ENCODE peak calls at places on chromosomes 7 and 10, in nine cellular contexts. One of them, this sample, is unnamed.

GRCh38 chr10:116692225-116692624 is 50.1 kb downstream of the HSPA12A start:
- DNase-seq in posterior cingulate gyrus: no peak
- DNase-seq in COR-L47: no peak
- DNase-seq in GM12865: no peak
- DNase-seq in activated T-cell treated with anti-CD3 and anti-CD28 coated beads for 1 hour: no peak
- DNase-seq in globus pallidus: no peak
- DNase-seq in NCI-H2081: no peak
- DNase-seq in anterior cingulate cortex: no peak
- DNase-seq in cardiac fibroblast: no peak
- DNase-seq in this sample: no peak

GRCh38 chr10:3531097-3531645 is 253.8 kb downstream of the KLF6 start:
- DNase-seq in posterior cingulate gyrus: no peak
- DNase-seq in COR-L47: no peak
- DNase-seq in GM12865: no peak
- DNase-seq in activated T-cell treated with anti-CD3 and anti-CD28 coated beads for 1 hour: no peak
- DNase-seq in globus pallidus: no peak
- DNase-seq in NCI-H2081: no peak
- DNase-seq in anterior cingulate cortex: no peak
- DNase-seq in cardiac fibroblast: no peak
- DNase-seq in this sample: no peak

GRCh38 chr7:153393666-153394065 is 634.1 kb downstream of the ACTR3B start:
- DNase-seq in posterior cingulate gyrus: no peak
- DNase-seq in COR-L47: no peak
- DNase-seq in GM12865: no peak
- DNase-seq in activated T-cell treated with anti-CD3 and anti-CD28 coated beads for 1 hour: no peak
- DNase-seq in globus pallidus: no peak
- DNase-seq in NCI-H2081: no peak
- DNase-seq in anterior cingulate cortex: no peak
- DNase-seq in cardiac fibroblast: no peak
- DNase-seq in this sample: no peak

GRCh38 chr10:51433949-51434348 is 265.4 kb downstream of the CSTF2T start:
- DNase-seq in posterior cingulate gyrus: no peak
- DNase-seq in COR-L47: no peak
- DNase-seq in GM12865: no peak
- DNase-seq in activated T-cell treated with anti-CD3 and anti-CD28 coated beads for 1 hour: no peak
- DNase-seq in globus pallidus: no peak
- DNase-seq in NCI-H2081: no peak
- DNase-seq in anterior cingulate cortex: no peak
- DNase-seq in cardiac fibroblast: no peak
- DNase-seq in this sample: no peak

GRCh38 chr7:100509213-100509612 is 25.5 kb downstream of the NYAP1 start:
- DNase-seq in posterior cingulate gyrus: peak; percentile 75
- DNase-seq in COR-L47: no peak
- DNase-seq in GM12865: no peak
- DNase-seq in activated T-cell treated with anti-CD3 and anti-CD28 coated beads for 1 hour: no peak
- DNase-seq in globus pallidus: no peak
- DNase-seq in NCI-H2081: peak; percentile 32
- DNase-seq in anterior cingulate cortex: peak; percentile 8
- DNase-seq in cardiac fibroblast: peak; percentile 88
- DNase-seq in this sample: no peak

GRCh38 chr7:94431620-94432295 is 37.1 kb downstream of the COL1A2 start:
- DNase-seq in posterior cingulate gyrus: no peak
- DNase-seq in COR-L47: no peak
- DNase-seq in GM12865: no peak
- DNase-seq in activated T-cell treated with anti-CD3 and anti-CD28 coated beads for 1 hour: no peak
- DNase-seq in globus pallidus: no peak
- DNase-seq in NCI-H2081: no peak
- DNase-seq in anterior cingulate cortex: no peak
- DNase-seq in cardiac fibroblast: peak; percentile 85
- DNase-seq in this sample: no peak

GRCh38 chr7:2363283-2363682 is 8.7 kb downstream of the EIF3B start:
- DNase-seq in posterior cingulate gyrus: no peak
- DNase-seq in COR-L47: no peak
- DNase-seq in GM12865: no peak
- DNase-seq in activated T-cell treated with anti-CD3 and anti-CD28 coated beads for 1 hour: no peak
- DNase-seq in globus pallidus: no peak
- DNase-seq in NCI-H2081: no peak
- DNase-seq in anterior cingulate cortex: no peak
- DNase-seq in cardiac fibroblast: no peak
- DNase-seq in this sample: no peak

GRCh38 chr7:79531116-79531515 is 77.6 kb upstream of the MAGI2 start:
- DNase-seq in posterior cingulate gyrus: no peak
- DNase-seq in COR-L47: no peak
- DNase-seq in GM12865: no peak
- DNase-seq in activated T-cell treated with anti-CD3 and anti-CD28 coated beads for 1 hour: no peak
- DNase-seq in globus pallidus: peak; percentile 7
- DNase-seq in NCI-H2081: peak; percentile 19
- DNase-seq in anterior cingulate cortex: no peak
- DNase-seq in cardiac fibroblast: no peak
- DNase-seq in this sample: no peak

GRCh38 chr10:58453098-58453497 is 59.6 kb upstream of the BICC1 start:
- DNase-seq in posterior cingulate gyrus: no peak
- DNase-seq in COR-L47: no peak
- DNase-seq in GM12865: no peak
- DNase-seq in activated T-cell treated with anti-CD3 and anti-CD28 coated beads for 1 hour: no peak
- DNase-seq in globus pallidus: no peak
- DNase-seq in NCI-H2081: no peak
- DNase-seq in anterior cingulate cortex: no peak
- DNase-seq in cardiac fibroblast: no peak
- DNase-seq in this sample: no peak

GRCh38 chr10:43689618-43689954 is 40.9 kb upstream of the ZNF32 start:
- DNase-seq in posterior cingulate gyrus: peak; percentile 40
- DNase-seq in COR-L47: no peak
- DNase-seq in GM12865: no peak
- DNase-seq in activated T-cell treated with anti-CD3 and anti-CD28 coated beads for 1 hour: peak; percentile 17
- DNase-seq in globus pallidus: peak; percentile 13
- DNase-seq in NCI-H2081: no peak
- DNase-seq in anterior cingulate cortex: no peak
- DNase-seq in cardiac fibroblast: peak; percentile 65
- DNase-seq in this sample: peak; percentile 21

GRCh38 chr7:154633641-154634040 is 369.3 kb downstream of the PAXIP1 start:
- DNase-seq in posterior cingulate gyrus: no peak
- DNase-seq in COR-L47: no peak
- DNase-seq in GM12865: no peak
- DNase-seq in activated T-cell treated with anti-CD3 and anti-CD28 coated beads for 1 hour: no peak
- DNase-seq in globus pallidus: no peak
- DNase-seq in NCI-H2081: no peak
- DNase-seq in anterior cingulate cortex: no peak
- DNase-seq in cardiac fibroblast: no peak
- DNase-seq in this sample: no peak

GRCh38 chr10:1412531-1413189 is 324.7 kb downstream of the ADARB2 start:
- DNase-seq in posterior cingulate gyrus: no peak
- DNase-seq in COR-L47: peak; percentile 42
- DNase-seq in GM12865: no peak
- DNase-seq in activated T-cell treated with anti-CD3 and anti-CD28 coated beads for 1 hour: no peak
- DNase-seq in globus pallidus: no peak
- DNase-seq in NCI-H2081: peak; percentile 64
- DNase-seq in anterior cingulate cortex: no peak
- DNase-seq in cardiac fibroblast: no peak
- DNase-seq in this sample: no peak

GRCh38 chr7:155959894-155960293 is 147.6 kb upstream of the SHH start:
- DNase-seq in posterior cingulate gyrus: no peak
- DNase-seq in COR-L47: peak; percentile 76
- DNase-seq in GM12865: no peak
- DNase-seq in activated T-cell treated with anti-CD3 and anti-CD28 coated beads for 1 hour: no peak
- DNase-seq in globus pallidus: no peak
- DNase-seq in NCI-H2081: peak; percentile 31
- DNase-seq in anterior cingulate cortex: no peak
- DNase-seq in cardiac fibroblast: no peak
- DNase-seq in this sample: peak; percentile 48

GRCh38 chr7:15837627-15838026 is 151.1 kb upstream of the MEOX2 start:
- DNase-seq in posterior cingulate gyrus: no peak
- DNase-seq in COR-L47: no peak
- DNase-seq in GM12865: no peak
- DNase-seq in activated T-cell treated with anti-CD3 and anti-CD28 coated beads for 1 hour: no peak
- DNase-seq in globus pallidus: no peak
- DNase-seq in NCI-H2081: no peak
- DNase-seq in anterior cingulate cortex: no peak
- DNase-seq in cardiac fibroblast: peak; percentile 19
- DNase-seq in this sample: no peak

GRCh38 chr7:157544980-157545680 is 208.3 kb downstream of the DNAJB6 start:
- DNase-seq in posterior cingulate gyrus: no peak
- DNase-seq in COR-L47: no peak
- DNase-seq in GM12865: no peak
- DNase-seq in activated T-cell treated with anti-CD3 and anti-CD28 coated beads for 1 hour: no peak
- DNase-seq in globus pallidus: no peak
- DNase-seq in NCI-H2081: no peak
- DNase-seq in anterior cingulate cortex: no peak
- DNase-seq in cardiac fibroblast: no peak
- DNase-seq in this sample: no peak

GRCh38 chr10:72011468-72011867 is 47.3 kb downstream of the CHST3 start:
- DNase-seq in posterior cingulate gyrus: peak; percentile 75
- DNase-seq in COR-L47: no peak
- DNase-seq in GM12865: no peak
- DNase-seq in activated T-cell treated with anti-CD3 and anti-CD28 coated beads for 1 hour: no peak
- DNase-seq in globus pallidus: peak; percentile 90
- DNase-seq in NCI-H2081: no peak
- DNase-seq in anterior cingulate cortex: peak; percentile 24
- DNase-seq in cardiac fibroblast: no peak
- DNase-seq in this sample: no peak

GRCh38 chr7:141073173-141073640 is 657 bp upstream of the TMEM178B start:
- DNase-seq in posterior cingulate gyrus: peak; percentile 30
- DNase-seq in COR-L47: peak; percentile 11
- DNase-seq in GM12865: peak; percentile 36
- DNase-seq in activated T-cell treated with anti-CD3 and anti-CD28 coated beads for 1 hour: no peak
- DNase-seq in globus pallidus: no peak
- DNase-seq in NCI-H2081: peak; percentile 68
- DNase-seq in anterior cingulate cortex: no peak
- DNase-seq in cardiac fibroblast: peak; percentile 38
- DNase-seq in this sample: peak; percentile 64

GRCh38 chr7:158344706-158345300 is 242.8 kb downstream of the PTPRN2 start:
- DNase-seq in posterior cingulate gyrus: no peak
- DNase-seq in COR-L47: no peak
- DNase-seq in GM12865: no peak
- DNase-seq in activated T-cell treated with anti-CD3 and anti-CD28 coated beads for 1 hour: no peak
- DNase-seq in globus pallidus: no peak
- DNase-seq in NCI-H2081: no peak
- DNase-seq in anterior cingulate cortex: no peak
- DNase-seq in cardiac fibroblast: no peak
- DNase-seq in this sample: no peak

GRCh38 chr7:5677538-5678294 is 103.7 kb downstream of the RNF216 start:
- DNase-seq in posterior cingulate gyrus: peak; percentile 65
- DNase-seq in COR-L47: peak; percentile 41
- DNase-seq in GM12865: peak; percentile 81
- DNase-seq in activated T-cell treated with anti-CD3 and anti-CD28 coated beads for 1 hour: no peak
- DNase-seq in globus pallidus: peak; percentile 81
- DNase-seq in NCI-H2081: peak; percentile 70
- DNase-seq in anterior cingulate cortex: peak; percentile 41
- DNase-seq in cardiac fibroblast: peak; percentile 85
- DNase-seq in this sample: peak; percentile 14

GRCh38 chr10:30502266-30503058 is 68.5 kb downstream of the MAP3K8 start:
- DNase-seq in posterior cingulate gyrus: no peak
- DNase-seq in COR-L47: no peak
- DNase-seq in GM12865: peak; percentile 90
- DNase-seq in activated T-cell treated with anti-CD3 and anti-CD28 coated beads for 1 hour: no peak
- DNase-seq in globus pallidus: no peak
- DNase-seq in NCI-H2081: no peak
- DNase-seq in anterior cingulate cortex: no peak
- DNase-seq in cardiac fibroblast: no peak
- DNase-seq in this sample: no peak

GRCh38 chr7:47078241-47078640 is 503.7 kb downstream of the TNS3 start:
- DNase-seq in posterior cingulate gyrus: no peak
- DNase-seq in COR-L47: no peak
- DNase-seq in GM12865: no peak
- DNase-seq in activated T-cell treated with anti-CD3 and anti-CD28 coated beads for 1 hour: no peak
- DNase-seq in globus pallidus: no peak
- DNase-seq in NCI-H2081: no peak
- DNase-seq in anterior cingulate cortex: no peak
- DNase-seq in cardiac fibroblast: peak; percentile 67
- DNase-seq in this sample: no peak

GRCh38 chr7:40299097-40299496 is 164.3 kb downstream of the SUGCT start:
- DNase-seq in posterior cingulate gyrus: no peak
- DNase-seq in COR-L47: no peak
- DNase-seq in GM12865: no peak
- DNase-seq in activated T-cell treated with anti-CD3 and anti-CD28 coated beads for 1 hour: no peak
- DNase-seq in globus pallidus: no peak
- DNase-seq in NCI-H2081: no peak
- DNase-seq in anterior cingulate cortex: no peak
- DNase-seq in cardiac fibroblast: peak; percentile 96
- DNase-seq in this sample: no peak

GRCh38 chr10:75034131-75034512 is 77.3 kb upstream of the SAMD8 start:
- DNase-seq in posterior cingulate gyrus: no peak
- DNase-seq in COR-L47: no peak
- DNase-seq in GM12865: no peak
- DNase-seq in activated T-cell treated with anti-CD3 and anti-CD28 coated beads for 1 hour: no peak
- DNase-seq in globus pallidus: no peak
- DNase-seq in NCI-H2081: no peak
- DNase-seq in anterior cingulate cortex: no peak
- DNase-seq in cardiac fibroblast: peak; percentile 22
- DNase-seq in this sample: no peak

GRCh38 chr7:117825132-117825531 is 48.1 kb downstream of the CTTNBP2 start:
- DNase-seq in posterior cingulate gyrus: no peak
- DNase-seq in COR-L47: no peak
- DNase-seq in GM12865: no peak
- DNase-seq in activated T-cell treated with anti-CD3 and anti-CD28 coated beads for 1 hour: no peak
- DNase-seq in globus pallidus: no peak
- DNase-seq in NCI-H2081: no peak
- DNase-seq in anterior cingulate cortex: no peak
- DNase-seq in cardiac fibroblast: peak; percentile 24
- DNase-seq in this sample: no peak

GRCh38 chr7:36958094-36958718 is 233.9 kb upstream of the AOAH start:
- DNase-seq in posterior cingulate gyrus: no peak
- DNase-seq in COR-L47: no peak
- DNase-seq in GM12865: no peak
- DNase-seq in activated T-cell treated with anti-CD3 and anti-CD28 coated beads for 1 hour: no peak
- DNase-seq in globus pallidus: no peak
- DNase-seq in NCI-H2081: peak; percentile 44
- DNase-seq in anterior cingulate cortex: no peak
- DNase-seq in cardiac fibroblast: no peak
- DNase-seq in this sample: peak; percentile 43

GRCh38 chr10:94735197-94735596 is 27.3 kb upstream of the CYP2C19 start:
- DNase-seq in posterior cingulate gyrus: no peak
- DNase-seq in COR-L47: no peak
- DNase-seq in GM12865: no peak
- DNase-seq in activated T-cell treated with anti-CD3 and anti-CD28 coated beads for 1 hour: no peak
- DNase-seq in globus pallidus: no peak
- DNase-seq in NCI-H2081: no peak
- DNase-seq in anterior cingulate cortex: no peak
- DNase-seq in cardiac fibroblast: no peak
- DNase-seq in this sample: no peak

GRCh38 chr7:151951672-151952338 is 4.4 kb upstream of the GALNTL5 start:
- DNase-seq in posterior cingulate gyrus: no peak
- DNase-seq in COR-L47: no peak
- DNase-seq in GM12865: no peak
- DNase-seq in activated T-cell treated with anti-CD3 and anti-CD28 coated beads for 1 hour: no peak
- DNase-seq in globus pallidus: no peak
- DNase-seq in NCI-H2081: no peak
- DNase-seq in anterior cingulate cortex: no peak
- DNase-seq in cardiac fibroblast: no peak
- DNase-seq in this sample: no peak

GRCh38 chr10:99431190-99431549 is 746 bp upstream of the GOT1 start:
- DNase-seq in posterior cingulate gyrus: peak; percentile 73
- DNase-seq in COR-L47: no peak
- DNase-seq in GM12865: peak; percentile 48
- DNase-seq in activated T-cell treated with anti-CD3 and anti-CD28 coated beads for 1 hour: no peak
- DNase-seq in globus pallidus: peak; percentile 76
- DNase-seq in NCI-H2081: no peak
- DNase-seq in anterior cingulate cortex: peak; percentile 18
- DNase-seq in cardiac fibroblast: peak; percentile 48
- DNase-seq in this sample: peak; percentile 47

GRCh38 chr10:4048245-4048864 is 263.3 kb upstream of the KLF6 start:
- DNase-seq in posterior cingulate gyrus: no peak
- DNase-seq in COR-L47: no peak
- DNase-seq in GM12865: no peak
- DNase-seq in activated T-cell treated with anti-CD3 and anti-CD28 coated beads for 1 hour: no peak
- DNase-seq in globus pallidus: no peak
- DNase-seq in NCI-H2081: no peak
- DNase-seq in anterior cingulate cortex: no peak
- DNase-seq in cardiac fibroblast: no peak
- DNase-seq in this sample: no peak

GRCh38 chr10:17616403-17617030 is 657 bp downstream of the HACD1 start:
- DNase-seq in posterior cingulate gyrus: peak; percentile 27
- DNase-seq in COR-L47: no peak
- DNase-seq in GM12865: peak; percentile 29
- DNase-seq in activated T-cell treated with anti-CD3 and anti-CD28 coated beads for 1 hour: no peak
- DNase-seq in globus pallidus: peak; percentile 40
- DNase-seq in NCI-H2081: peak; percentile 0
- DNase-seq in anterior cingulate cortex: peak; percentile 9
- DNase-seq in cardiac fibroblast: peak; percentile 53
- DNase-seq in this sample: peak; percentile 77

GRCh38 chr7:19327011-19327410 is 181.8 kb upstream of the FERD3L start:
- DNase-seq in posterior cingulate gyrus: no peak
- DNase-seq in COR-L47: peak; percentile 18
- DNase-seq in GM12865: no peak
- DNase-seq in activated T-cell treated with anti-CD3 and anti-CD28 coated beads for 1 hour: no peak
- DNase-seq in globus pallidus: no peak
- DNase-seq in NCI-H2081: peak; percentile 25
- DNase-seq in anterior cingulate cortex: no peak
- DNase-seq in cardiac fibroblast: peak; percentile 77
- DNase-seq in this sample: no peak